ENCODE peak calls at places on chromosomes 4 and X, in six cellular contexts. K is astrocyte, O is sigmoid colon, R is epithelial cell of esophagus, Z is right atrium auricular region, W is fibroblast of the aortic adventitia. L is an unnamed sample.

GRCh38 chrX:51144828-51145442 is 187.7 kb upstream of the NUDT10 start:
- DNase-seq in K (peak), O (no peak), R (peak), Z (no peak), W (peak), L (no peak)

GRCh38 chr4:10926025-10926424 is 241.5 kb upstream of the CLNK start:
- DNase-seq in K (peak), O (no peak), R (peak), Z (no peak), W (peak), L (no peak)

GRCh38 chr4:174358823-174359222 is 75.1 kb downstream of the CEP44 start:
- DNase-seq in K (peak), O (no peak), R (peak), Z (no peak), W (peak), L (no peak)

GRCh38 chr4:105990933-105991332 is 95.7 kb downstream of the NPNT start:
- DNase-seq in K (peak), O (peak), R (peak), Z (peak), W (peak), L (peak)

GRCh38 chr4:30630431-30630830 is 89.7 kb upstream of the PCDH7 start:
- DNase-seq in K (no peak), O (no peak), R (no peak), Z (no peak), W (no peak), L (no peak)

GRCh38 chr4:76772498-76773106 is 125.3 kb downstream of the SOWAHB start:
- DNase-seq in K (peak), O (no peak), R (peak), Z (no peak), W (peak), L (no peak)

GRCh38 chrX:536616-537015 is 94.0 kb upstream of the SHOX start:
- DNase-seq in K (no peak), O (no peak), R (no peak), Z (no peak), W (no peak), L (no peak)

GRCh38 chr4:148776944-148777343 is 334.7 kb upstream of the NR3C2 start:
- DNase-seq in K (peak), O (no peak), R (peak), Z (no peak), W (peak), L (no peak)

GRCh38 chrX:20620301-20620700 is 353.6 kb upstream of the RPS6KA3 start:
- DNase-seq in K (peak), O (no peak), R (peak), Z (no peak), W (peak), L (no peak)

DNA sequence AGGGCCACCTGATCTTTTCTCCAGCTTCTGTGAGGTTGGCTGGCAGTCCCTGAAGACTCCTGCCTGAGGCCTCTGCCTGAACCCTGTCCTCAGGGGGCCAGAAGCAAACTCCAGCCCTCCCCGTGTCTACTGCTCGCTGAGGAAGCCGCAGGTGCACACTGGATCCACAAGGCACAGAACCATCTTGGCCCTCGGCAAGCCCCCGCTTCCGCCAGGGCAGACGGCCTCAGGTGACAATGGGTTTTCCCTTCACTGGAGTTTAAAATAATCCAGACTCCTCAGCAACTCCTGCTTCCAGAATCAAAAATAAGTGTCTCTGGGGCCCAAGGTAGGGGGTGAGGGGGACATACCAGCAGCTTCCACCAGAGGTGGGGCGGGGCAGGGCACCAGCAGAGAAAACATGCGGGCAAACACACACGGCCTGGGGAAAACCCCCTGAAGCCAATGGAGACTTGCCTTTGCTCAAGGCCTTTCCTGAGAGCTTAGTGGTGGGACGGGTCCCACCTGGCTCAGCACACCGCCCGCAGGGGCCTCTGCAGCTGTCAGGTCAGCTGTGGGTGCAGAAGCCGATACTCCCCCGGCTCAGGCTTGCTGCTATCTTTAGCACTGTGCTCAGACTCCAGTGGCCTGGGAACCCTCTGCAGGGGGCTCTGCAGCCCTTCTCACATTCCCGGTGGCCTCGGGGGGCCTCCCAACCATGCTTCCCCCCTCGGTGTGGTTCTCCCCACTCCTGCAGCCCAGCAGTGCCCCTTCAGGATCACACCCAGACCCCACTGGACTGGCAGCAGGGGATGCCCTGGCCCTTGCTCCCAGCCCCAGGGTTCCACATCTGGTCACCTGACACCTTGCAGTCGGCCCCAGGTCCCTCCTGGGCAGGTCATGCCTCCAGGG is 1.9 kb downstream of the MYL5 start:
- DNase-seq in K (no peak), O (no peak), R (no peak), Z (no peak), W (no peak), L (peak)
- H3K4me3 ChIP-seq in K (no peak), O (no peak), R (no peak), Z (no peak), W (no peak), L (no peak)

GRCh38 chr4:127606823-127607222 is 25.9 kb upstream of the INTU start:
- DNase-seq in K (peak), O (no peak), R (no peak), Z (no peak), W (no peak), L (no peak)

GRCh38 chr4:127609484-127609883 is 23.3 kb upstream of the INTU start:
- DNase-seq in K (no peak), O (no peak), R (no peak), Z (no peak), W (no peak), L (no peak)

GRCh38 chr4:127610488-127610887 is 22.3 kb upstream of the INTU start:
- DNase-seq in K (no peak), O (no peak), R (no peak), Z (no peak), W (no peak), L (no peak)

GRCh38 chr4:127601029-127601428 is 31.7 kb upstream of the INTU start:
- DNase-seq in K (peak), O (no peak), R (peak), Z (no peak), W (peak), L (no peak)

DNA sequence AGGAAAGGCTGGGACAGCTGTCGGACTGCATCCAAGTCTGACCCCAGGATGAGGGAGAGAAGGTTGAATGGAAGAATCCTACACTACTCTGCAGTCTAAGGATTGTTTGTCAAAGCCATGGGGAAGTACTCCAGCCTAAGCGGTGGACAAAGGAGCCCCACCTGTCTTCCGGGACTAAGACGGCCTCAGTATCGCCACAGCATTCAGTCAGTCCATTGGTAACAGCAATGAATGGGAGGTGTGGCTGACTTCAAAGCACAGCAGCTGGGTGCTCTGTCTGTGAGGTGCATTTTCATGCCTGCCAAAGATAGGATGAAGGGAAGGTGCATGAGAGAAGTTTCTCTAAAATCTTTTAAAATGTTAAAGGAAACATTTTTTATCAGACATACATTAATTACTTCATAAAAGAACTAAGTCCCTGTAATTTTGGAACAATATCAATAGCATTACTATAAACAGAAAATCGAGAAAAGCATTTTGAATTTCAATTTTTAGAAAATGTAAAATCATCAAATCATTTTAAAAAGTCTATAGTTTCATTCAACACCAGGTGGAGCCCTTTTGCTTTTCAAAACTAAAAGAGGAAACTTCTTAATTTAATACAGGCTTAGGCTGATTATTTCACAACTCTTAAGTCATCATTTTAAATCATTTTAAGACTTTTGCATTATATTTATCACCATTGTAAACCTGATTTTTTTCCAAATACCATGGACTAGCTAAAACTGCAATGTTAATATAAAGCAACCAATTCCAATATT is 27.6 kb upstream of the INTU start:
- DNase-seq in K (peak), O (no peak), R (peak), Z (no peak), W (peak), L (no peak)
- TF ChIP-seq CTCF in K (peak), O (no peak), R (peak), Z (peak), W (peak), L (peak)

GRCh38 chrX:18542131-18542530 is 116.7 kb downstream of the CDKL5 start:
- DNase-seq in K (no peak), O (no peak), R (no peak), Z (no peak), W (no peak), L (no peak)

GRCh38 chrX:18545771-18546170 is 120.4 kb downstream of the CDKL5 start:
- DNase-seq in K (no peak), O (no peak), R (no peak), Z (no peak), W (no peak), L (no peak)

GRCh38 chrX:18543738-18544137 is 118.3 kb downstream of the CDKL5 start:
- DNase-seq in K (no peak), O (no peak), R (no peak), Z (no peak), W (no peak), L (no peak)

GRCh38 chrX:18537524-18537923 is 112.1 kb downstream of the CDKL5 start:
- DNase-seq in K (no peak), O (no peak), R (no peak), Z (no peak), W (no peak), L (no peak)

GRCh38 chrX:18542897-18543296 is 117.5 kb downstream of the CDKL5 start:
- DNase-seq in K (no peak), O (no peak), R (no peak), Z (no peak), W (no peak), L (no peak)
- H3K4me3 ChIP-seq in K (no peak), O (no peak), R (no peak), Z (no peak), W (no peak), L (no peak)

GRCh38 chr4:46715468-46715867 is 193.6 kb downstream of the COX7B2 start:
- DNase-seq in K (no peak), O (no peak), R (no peak), Z (no peak), W (no peak), L (no peak)
- TF ChIP-seq CTCF in K (no peak), O (no peak), R (no peak), Z (no peak), W (no peak), L (no peak)

DNA sequence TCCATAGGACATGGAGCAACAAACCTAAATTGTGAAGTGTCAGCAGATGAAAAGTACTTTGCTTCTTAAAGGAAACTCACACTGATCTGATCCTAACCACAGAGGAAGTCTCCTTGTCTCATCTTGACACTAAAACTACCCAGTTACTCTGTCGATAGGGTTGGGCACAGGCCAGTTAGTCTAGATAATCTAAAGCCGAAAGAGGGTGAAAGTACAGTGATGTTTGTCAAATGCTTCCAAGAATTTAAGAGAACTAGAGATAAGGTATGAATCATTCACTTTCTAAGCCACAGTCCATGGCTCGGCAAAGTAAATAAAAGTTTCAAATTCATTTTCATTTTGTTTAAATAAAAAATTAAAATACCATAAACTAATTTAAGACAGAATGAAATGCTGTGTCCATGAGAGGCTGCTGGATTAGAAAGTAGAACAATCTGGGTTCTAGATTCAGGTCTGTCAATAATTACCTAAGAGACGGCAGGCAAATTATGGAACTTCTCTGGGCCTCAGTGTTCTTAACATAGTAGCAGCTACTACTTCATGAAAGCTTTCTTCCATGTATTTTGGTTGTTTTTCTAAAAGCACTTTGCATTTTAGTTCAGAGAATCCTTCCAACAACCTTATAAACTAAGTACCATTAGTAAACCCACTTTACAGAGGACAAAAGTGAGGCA is 176.7 kb downstream of the LDB2 start:
- DNase-seq in K (peak), O (no peak), R (no peak), Z (no peak), W (peak), L (no peak)
- H3K4me3 ChIP-seq in K (peak), O (no peak), R (no peak), Z (no peak), W (peak), L (no peak)

GRCh38 chrX:112913807-112914206 is 73.2 kb upstream of the AMOT start:
- DNase-seq in K (no peak), O (no peak), R (no peak), Z (no peak), W (no peak), L (no peak)

DNA sequence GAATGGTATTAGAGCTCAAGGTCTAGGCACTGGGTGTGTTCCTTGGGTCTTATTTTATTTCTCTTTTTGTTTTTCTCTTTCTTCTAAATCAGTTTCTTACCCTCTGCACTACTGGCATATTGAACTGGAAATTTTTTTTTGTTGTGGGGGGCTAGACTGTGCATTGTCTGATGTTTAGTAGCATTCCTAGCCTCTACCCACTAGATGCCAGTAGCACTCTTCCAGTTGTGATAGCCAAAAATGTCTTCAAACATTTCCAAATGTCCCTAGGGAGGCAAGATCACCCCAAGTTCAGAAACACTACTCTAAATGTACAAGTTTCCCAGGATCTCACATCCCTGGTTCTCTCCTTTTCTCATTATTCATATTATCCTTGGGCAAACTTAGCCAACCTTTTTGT is 69.8 kb upstream of the AMOT start:
- DNase-seq in K (no peak), O (no peak), R (no peak), Z (no peak), W (no peak), L (no peak)
- TF ChIP-seq CTCF in K (no peak), O (no peak), R (peak), Z (no peak), W (no peak), L (no peak)

GRCh38 chr4:151797853-151798252 is 37.0 kb upstream of the GATB start:
- DNase-seq in K (no peak), O (no peak), R (no peak), Z (no peak), W (no peak), L (no peak)

GRCh38 chr4:151799417-151800030 is 38.7 kb upstream of the GATB start:
- DNase-seq in K (no peak), O (no peak), R (peak), Z (no peak), W (no peak), L (no peak)

GRCh38 chr4:151797131-151797530 is 36.3 kb upstream of the GATB start:
- DNase-seq in K (no peak), O (no peak), R (peak), Z (no peak), W (peak), L (no peak)

GRCh38 chr4:151796106-151796505 is 35.3 kb upstream of the GATB start:
- DNase-seq in K (no peak), O (no peak), R (no peak), Z (no peak), W (no peak), L (no peak)

GRCh38 chr4:151798678-151799416 is 38.0 kb upstream of the GATB start:
- DNase-seq in K (no peak), O (no peak), R (no peak), Z (no peak), W (no peak), L (no peak)
- H3K4me3 ChIP-seq in K (no peak), O (no peak), R (no peak), Z (no peak), W (no peak), L (no peak)